ENCODE peak calls at places on chromosomes 4 and X, in eight cellular contexts. P is anterior cingulate cortex; V is memory B cell; C is activated CD8-positive, alpha-beta T cell treated with anti-CD3 and anti-CD28 coated beads for 36 hours; S is endodermal cell; X is GM04504; G is stimulated activated CD4-positive, alpha-beta T cell treated with anti-CD3 and anti-CD28 coated beads, Interleukin-15, amount 100 ng/mL, for 1 hour; M is EH. Y is an unnamed sample.

GRCh38 chr4:145843148-145843547 is 95.5 kb downstream of the ZNF827 start:
- DNase-seq in G (no peak), X (peak; percentile 66), M (peak; percentile 94), P (no peak), S (no peak), C (no peak), V (no peak), Y (no peak)

GRCh38 chr4:183722738-183723560 is 63.9 kb downstream of the TRAPPC11 start:
- DNase-seq in P (no peak), C (peak; percentile 62), M (peak; percentile 48), V (peak; percentile 64), S (peak; percentile 90), G (peak; percentile 24), X (no peak), Y (no peak)

GRCh38 chr4:53586121-53586816 is 5.0 kb downstream of the LNX1 start:
- DNase-seq in C (no peak), S (no peak), V (no peak), X (peak; percentile 92), P (no peak), M (peak; percentile 98), G (no peak), Y (no peak)

GRCh38 chrX:12878536-12878935 is 11.7 kb downstream of the TLR7 start:
- DNase-seq in M (no peak), C (no peak), S (no peak), V (no peak), G (no peak), X (no peak), P (no peak), Y (no peak)

GRCh38 chrX:69493193-69493592 is 10.9 kb upstream of the NALF2 start:
- DNase-seq in S (peak; percentile 87), C (peak; percentile 38), X (no peak), P (no peak), V (no peak), M (no peak), G (no peak), Y (peak; percentile 14)

GRCh38 chr4:157265281-157265680 is 44.8 kb downstream of the GRIA2 start:
- DNase-seq in X (no peak), C (no peak), V (no peak), G (no peak), S (peak; percentile 53), M (no peak), P (no peak), Y (peak; percentile 52)

GRCh38 chrX:1610166-1610565 is 4.7 kb upstream of the ASMT start:
- DNase-seq in P (no peak), V (no peak), G (no peak), S (no peak), M (no peak), C (no peak), X (no peak), Y (no peak)

GRCh38 chr4:38020386-38020785 is 60.2 kb downstream of the PTTG2 start:
- DNase-seq in X (no peak), G (no peak), V (no peak), S (no peak), M (no peak), P (no peak), C (no peak), Y (no peak)

GRCh38 chrX:147550217-147550616 is 361.5 kb upstream of the FMR1 start:
- DNase-seq in M (no peak), P (no peak), S (peak; percentile 81), V (no peak), G (no peak), X (no peak), C (peak; percentile 15), Y (no peak)

GRCh38 chr4:106343865-106344264 is 24.7 kb downstream of the GIMD1 start:
- DNase-seq in V (no peak), S (no peak), X (no peak), C (no peak), P (no peak), G (no peak), M (no peak), Y (no peak)

GRCh38 chrX:46574337-46574940 is 874 bp downstream of the CHST7 start:
- DNase-seq in S (peak; percentile 67), C (peak; percentile 32), V (peak; percentile 26), X (no peak), P (no peak), G (no peak), M (peak; percentile 28), Y (no peak)

GRCh38 chr4:48862038-48862437 is 31.1 kb downstream of the OCIAD1 start:
- DNase-seq in M (no peak), P (no peak), X (no peak), S (no peak), C (no peak), G (no peak), V (no peak), Y (no peak)

GRCh38 chrX:129980540-129981206 is 1.8 kb upstream of the BCORL1 start:
- DNase-seq in V (peak; percentile 24), M (peak; percentile 38), P (no peak), C (peak; percentile 34), S (peak; percentile 81), G (peak; percentile 2), X (no peak), Y (peak; percentile 4)

GRCh38 chrX:40176979-40177430 is 79.2 kb upstream of the BCOR start:
- DNase-seq in S (peak; percentile 75), C (no peak), M (peak; percentile 18), G (no peak), P (no peak), V (no peak), X (no peak), Y (no peak)

GRCh38 chr4:108149588-108150380 is 18.9 kb downstream of the LEF1 start:
- DNase-seq in M (peak; percentile 72), G (no peak), C (no peak), V (no peak), P (no peak), X (peak; percentile 64), S (no peak), Y (no peak)

GRCh38 chrX:12563121-12563520 is 228.1 kb upstream of the PRPS2 start:
- DNase-seq in X (peak; percentile 24), S (no peak), G (no peak), C (no peak), M (peak; percentile 57), V (no peak), P (no peak), Y (no peak)

GRCh38 chrX:132413459-132413858 is 75.4 kb downstream of the MBNL3 start:
- DNase-seq in V (no peak), P (no peak), G (no peak), X (no peak), C (no peak), S (peak; percentile 82), M (no peak), Y (no peak)

GRCh38 chr4:134632056-134632455 is 430.5 kb upstream of the PABPC4L start:
- DNase-seq in X (no peak), C (no peak), M (no peak), P (no peak), V (no peak), S (no peak), G (no peak), Y (no peak)

GRCh38 chrX:148271263-148271662 is 229.2 kb upstream of the AFF2 start:
- DNase-seq in X (no peak), C (no peak), M (no peak), G (no peak), S (no peak), V (no peak), P (no peak), Y (no peak)

GRCh38 chr4:52983563-52984303 is 121.6 kb downstream of the RASL11B start:
- DNase-seq in G (no peak), P (no peak), S (no peak), V (no peak), M (peak; percentile 67), X (no peak), C (no peak), Y (peak; percentile 65)

GRCh38 chrX:139890991-139891700 is 41.7 kb downstream of the ATP11C start:
- DNase-seq in P (no peak), C (no peak), G (no peak), S (no peak), M (peak; percentile 86), X (no peak), V (no peak), Y (no peak)

GRCh38 chrX:20829665-20830481 is 544.3 kb upstream of the CNKSR2 start:
- DNase-seq in P (no peak), C (no peak), S (no peak), X (no peak), V (no peak), M (peak; percentile 0), G (no peak), Y (no peak)

GRCh38 chr4:5100336-5100735 is 49.1 kb downstream of the STK32B start:
- DNase-seq in S (no peak), M (no peak), V (no peak), G (no peak), P (no peak), X (no peak), C (no peak), Y (no peak)

GRCh38 chr4:143391895-143392294 is 55.2 kb downstream of the GAB1 start:
- DNase-seq in C (no peak), X (no peak), P (no peak), G (no peak), S (no peak), V (no peak), M (peak; percentile 86), Y (peak; percentile 19)

Y was measured in NCI-H446.